ENCODE peak calls at places on chromosome 20, in seven cellular contexts. W is heart right ventricle, E is astrocyte of the spinal cord, O is psoas muscle, A is lower leg skin, U is stomach, H is AG10803. C is an unnamed sample.

GRCh38 chr20:53899351-53900167 is 170.8 kb downstream of the BCAS1 start:
- DNase-seq in W (no peak), E (peak; percentile 79), O (no peak), A (peak; percentile 65), U (peak; percentile 46), H (peak; percentile 85), C (peak; percentile 58)

GRCh38 chr20:49024220-49024619 is 21.9 kb upstream of the CSE1L start:
- DNase-seq in W (no peak), E (no peak), O (no peak), A (no peak), U (no peak), H (no peak), C (no peak)

GRCh38 chr20:41172296-41173140 is 35.2 kb downstream of the PLCG1 start:
- DNase-seq in W (no peak), E (no peak), O (peak; percentile 59), A (peak; percentile 87), U (peak; percentile 25), H (no peak), C (peak; percentile 33)

GRCh38 chr20:4138056-4138455 is 122.7 kb upstream of the RNF24 start:
- DNase-seq in W (no peak), E (no peak), O (no peak), A (no peak), U (no peak), H (no peak), C (no peak)

GRCh38 chr20:63009988-63010769 is 3.4 kb upstream of the BHLHE23 start:
- DNase-seq in W (no peak), E (no peak), O (no peak), A (no peak), U (peak; percentile 43), H (no peak), C (peak; percentile 11)

GRCh38 chr20:8689337-8689736 is 379.6 kb upstream of the PLCB4 start:
- DNase-seq in W (no peak), E (no peak), O (no peak), A (no peak), U (no peak), H (no peak), C (no peak)

GRCh38 chr20:11791316-11792228 is 126.1 kb upstream of the BTBD3 start:
- DNase-seq in W (no peak), E (no peak), O (no peak), A (no peak), U (no peak), H (no peak), C (no peak)

GRCh38 chr20:9966966-9967365 is 67.8 kb upstream of the ANKEF1 start:
- DNase-seq in W (no peak), E (no peak), O (no peak), A (no peak), U (no peak), H (peak; percentile 1), C (peak; percentile 18)

GRCh38 chr20:41275181-41275793 is 42.2 kb downstream of the ZHX3 start:
- DNase-seq in W (no peak), E (peak; percentile 81), O (no peak), A (no peak), U (peak; percentile 38), H (peak; percentile 74), C (peak; percentile 29)

GRCh38 chr20:63234693-63235398 is 859 bp upstream of the BIRC7 start:
- DNase-seq in W (no peak), E (no peak), O (no peak), A (no peak), U (peak; percentile 52), H (no peak), C (no peak)

GRCh38 chr20:37920679-37921322 is 17.9 kb downstream of the VSTM2L start:
- DNase-seq in W (no peak), E (no peak), O (no peak), A (no peak), U (no peak), H (no peak), C (no peak)

GRCh38 chr20:62219101-62219991 is 732 bp downstream of the HRH3 start:
- DNase-seq in W (no peak), E (no peak), O (no peak), A (no peak), U (no peak), H (no peak), C (no peak)

GRCh38 chr20:15867017-15867416 is 706.2 kb downstream of the KIF16B start:
- DNase-seq in W (no peak), E (no peak), O (no peak), A (no peak), U (no peak), H (no peak), C (no peak)

GRCh38 chr20:8963330-8963729 is 105.6 kb upstream of the PLCB4 start:
- DNase-seq in W (no peak), E (no peak), O (no peak), A (no peak), U (no peak), H (no peak), C (no peak)

GRCh38 chr20:17570347-17571152 is 675 bp downstream of the DSTN start:
- DNase-seq in W (peak; percentile 53), E (peak; percentile 48), O (peak; percentile 50), A (peak; percentile 92), U (peak; percentile 58), H (peak; percentile 46), C (peak; percentile 60)

DNA sequence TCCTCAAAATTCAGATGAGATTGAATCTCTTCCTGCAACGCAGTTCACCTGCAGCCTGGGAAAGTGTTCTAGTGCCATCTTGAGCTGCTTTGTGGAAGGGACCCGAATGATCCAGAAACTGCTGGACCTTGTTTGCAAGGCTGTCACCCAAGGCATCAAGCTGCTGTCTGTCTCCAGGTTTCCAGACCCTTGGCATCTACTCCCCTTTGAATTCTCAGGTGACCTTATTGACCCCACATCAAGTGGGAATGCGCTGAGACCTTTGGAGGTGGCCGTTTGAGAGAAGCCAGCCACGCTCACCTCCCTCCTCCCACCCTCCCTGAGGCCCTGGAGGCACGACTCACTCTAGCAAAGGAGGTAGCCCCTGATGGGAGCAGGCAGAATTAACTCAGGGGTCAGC is 112.5 kb downstream of the EDN3 start:
- DNase-seq in W (no peak), E (no peak), O (no peak), A (peak; percentile 52), U (no peak), H (no peak), C (no peak)
- TF ChIP-seq CTCF in W (no peak), E (no peak), O (no peak), A (no peak), U (no peak), H (no peak), C (no peak)

GRCh38 chr20:34216382-34216742 is 24.9 kb upstream of the ASIP start:
- DNase-seq in W (no peak), E (no peak), O (no peak), A (no peak), U (no peak), H (no peak), C (no peak)
- H3K4me3 ChIP-seq in W (peak overlapping the region; percentile 54), E (peak overlapping the region; percentile 50), O (peak overlapping the region; percentile 65), A (no peak overlapping the region), U (peak overlapping the region; percentile 45), H (peak overlapping the region; percentile 73), C (peak overlapping the region; percentile 53)

GRCh38 chr20:44136579-44136978 is 50.4 kb downstream of the JPH2 start:
- DNase-seq in W (no peak), E (no peak), O (no peak), A (no peak), U (no peak), H (no peak), C (no peak)
- TF ChIP-seq CTCF in W (no peak), E (no peak), O (no peak), A (no peak), U (no peak), H (no peak), C (no peak)

GRCh38 chr20:5471368-5471767 is 154.6 kb upstream of the PROKR2 start:
- DNase-seq in W (no peak), E (no peak), O (no peak), A (no peak), U (no peak), H (no peak), C (no peak)
- H3K4me3 ChIP-seq in W (no peak overlapping the region), E (no peak overlapping the region), O (no peak overlapping the region), A (no peak overlapping the region), U (no peak overlapping the region), H (no peak overlapping the region), C (no peak overlapping the region)

DNA sequence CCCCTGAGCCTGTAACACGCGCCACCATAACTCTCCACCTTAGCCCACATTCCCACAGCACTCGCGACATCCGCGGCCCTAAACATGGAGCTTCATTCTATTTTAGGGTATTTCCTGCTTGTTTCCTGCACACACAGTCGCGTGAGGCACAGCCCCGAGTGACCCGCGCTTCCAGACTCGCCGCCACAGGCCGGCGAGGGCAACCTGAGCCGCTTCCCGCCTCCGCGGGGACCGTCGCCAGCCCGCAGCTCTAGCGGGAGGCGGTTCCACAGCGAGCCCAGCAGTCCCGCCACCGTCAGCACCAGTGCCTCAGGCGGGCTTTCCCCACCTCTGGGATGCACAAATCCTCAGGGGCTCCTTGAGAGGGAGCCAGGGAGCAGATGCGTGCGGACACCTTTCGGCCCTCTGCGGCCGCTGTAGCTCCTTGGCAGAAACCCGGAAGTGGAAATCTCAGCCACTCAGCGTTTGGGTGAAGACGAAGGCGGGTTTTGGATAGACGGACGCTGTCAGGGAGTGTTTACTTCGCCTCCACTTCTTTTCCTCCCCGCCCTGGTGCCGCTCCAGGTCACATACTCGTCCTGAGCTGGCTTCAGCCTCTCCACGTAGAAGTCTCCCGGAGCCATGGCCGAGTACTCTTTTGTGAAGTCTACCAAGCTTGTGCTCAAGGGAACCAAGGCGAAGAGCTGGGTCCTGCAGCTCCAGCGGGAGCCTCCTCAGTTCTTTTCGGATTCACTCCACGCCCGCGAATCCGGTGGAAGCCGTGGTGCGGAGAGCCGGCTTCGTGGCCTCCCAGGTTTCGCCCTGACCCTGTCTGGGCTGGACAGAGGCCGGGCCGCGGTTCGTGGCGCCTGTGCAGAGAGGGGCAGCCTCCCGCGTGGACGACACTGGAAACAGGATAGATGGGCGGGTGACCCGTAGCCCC is 2177.4 kb upstream of the DEFB115 start:
- DNase-seq in W (peak; percentile 13), E (no peak), O (peak; percentile 58), A (no peak), U (no peak), H (peak; percentile 34), C (peak; percentile 54)
- TF ChIP-seq CTCF in W (no peak), E (no peak), O (no peak), A (no peak), U (no peak), H (no peak), C (no peak)

C was measured in fibroblast of pulmonary artery.